ENCODE peak calls at places on chromosomes 1 and 21, in four cellular contexts. S is NCI-H1105 treated with DMSO at 0.1 percent for 48 hours; C is CD8-positive, alpha-beta memory T cell; R is PC-9. K is an unnamed sample.

GRCh38 chr1:232978091-232978634 is 27.8 kb downstream of the NTPCR start:
- DNase-seq in S (no peak), C (no peak), R (no peak), K (no peak)

GRCh38 chr1:157307491-157307890 is 169.3 kb upstream of the ETV3 start:
- DNase-seq in S (no peak), C (no peak), R (no peak), K (no peak)

GRCh38 chr1:198605426-198605825 is 33.4 kb upstream of the PTPRC start:
- DNase-seq in S (no peak), C (no peak), R (no peak), K (no peak)

GRCh38 chr1:71788113-71788512 is 494.2 kb downstream of the NEGR1 start:
- DNase-seq in S (no peak), C (no peak), R (no peak), K (no peak)

GRCh38 chr1:47871799-47872353 is 125.3 kb downstream of the TRABD2B start:
- DNase-seq in S (no peak), C (no peak), R (no peak), K (peak)

GRCh38 chr1:247297263-247298123 is 34.2 kb downstream of the ZNF496 start:
- DNase-seq in S (no peak), C (no peak), R (no peak), K (no peak)

GRCh38 chr1:197902131-197902453 is 338 bp upstream of the C1orf53 start:
- DNase-seq in S (no peak), C (no peak), R (no peak), K (no peak)

GRCh38 chr1:41795205-41795762 is 123.4 kb downstream of the HIVEP3 start:
- DNase-seq in S (no peak), C (no peak), R (no peak), K (peak)

GRCh38 chr21:26117324-26117971 is 53.1 kb downstream of the APP start:
- DNase-seq in S (no peak), C (no peak), R (no peak), K (no peak)

GRCh38 chr1:8797230-8797629 is 20.2 kb downstream of the RERE start:
- DNase-seq in S (no peak), C (no peak), R (no peak), K (no peak)

GRCh38 chr1:68600049-68600661 is 103.3 kb upstream of the DEPDC1 start:
- DNase-seq in S (peak), C (no peak), R (peak), K (no peak)

GRCh38 chr1:84998642-84999280 is 1.8 kb upstream of the MCOLN2 start:
- DNase-seq in S (no peak), C (peak), R (no peak), K (peak)